ENCODE peak calls at places on chromosomes 13 and 19, in eight cellular contexts. B is NCI-H1092 treated with DMSO at 0.1 percent for 48 hours, Z is T-cell, W is Right ventricle myocardium superior, P is skeletal muscle cell, L is RWPE1, X is GM06990, H is fibroblast of pulmonary artery. J is an unnamed sample.

GRCh38 chr13:23674795-23675640 is 104.8 kb downstream of the TNFRSF19 start:
- DNase-seq in Z (no peak), B (no peak), W (no peak), X (no peak), L (peak), P (peak), H (peak), J (no peak)

GRCh38 chr13:100596516-100596915 is 7.9 kb upstream of the GGACT start:
- DNase-seq in X (no peak), B (no peak), P (no peak), L (no peak), H (no peak), Z (no peak), W (no peak), J (no peak)

GRCh38 chr13:40057228-40057627 is 401.8 kb downstream of the COG6 start:
- DNase-seq in P (no peak), Z (no peak), H (no peak), B (no peak), X (no peak), W (no peak), L (no peak), J (no peak)

GRCh38 chr13:26561636-26562537 is 4.4 kb downstream of the WASF3 start:
- DNase-seq in B (no peak), X (no peak), W (no peak), Z (no peak), H (peak), P (no peak), L (no peak), J (no peak)

GRCh38 chr13:26538363-26539317 is 18.8 kb upstream of the WASF3 start:
- DNase-seq in P (peak), W (no peak), L (no peak), H (peak), X (no peak), B (peak), Z (no peak), J (no peak)

GRCh38 chr13:49495783-49496762 is at the start of gene PHF11:
- DNase-seq in Z (peak), H (peak), L (peak), X (peak), W (peak), B (peak), P (no peak), J (peak)

GRCh38 chr19:30388327-30388726 is 16.1 kb downstream of the ZNF536 start:
- DNase-seq in L (no peak), H (no peak), P (no peak), X (no peak), B (no peak), W (no peak), Z (no peak), J (no peak)

GRCh38 chr19:47699360-47699917 is 13.8 kb upstream of the EHD2 start:
- DNase-seq in B (peak), X (peak), L (peak), W (no peak), Z (peak), H (peak), P (no peak), J (no peak)

GRCh38 chr19:11142528-11143171 is 12.9 kb downstream of the SPC24 start:
- DNase-seq in B (peak), H (peak), L (peak), Z (no peak), P (peak), W (peak), X (no peak), J (peak)

GRCh38 chr19:23116802-23117571 is at the start of gene ZNF730:
- DNase-seq in L (peak), W (peak), P (peak), Z (peak), H (peak), B (peak), X (peak), J (peak)

GRCh38 chr19:18419195-18419698 is at the start of gene SSBP4:
- DNase-seq in Z (peak), P (no peak), X (peak), H (peak), B (peak), W (peak), L (peak), J (no peak)

GRCh38 chr13:28059214-28059613 is 41.2 kb downstream of the FLT3 start:
- DNase-seq in P (no peak), W (no peak), Z (peak), B (no peak), L (peak), X (no peak), H (peak), J (no peak)

J was measured in hypothalamus.